ENCODE peak calls at places on chromosomes 12 and 14, in six cellular contexts. One of them, this sample, is unnamed.

GRCh38 chr14:54762296-54762695 is 140.3 kb downstream of the GCH1 start:
- DNase-seq in brain microvascular endothelial cell: peak
- DNase-seq in ACHN: no peak
- DNase-seq in non-pigmented ciliary epithelial cell: peak
- DNase-seq in mammary epithelial cell: no peak
- DNase-seq in RKO: no peak
- DNase-seq in this sample: no peak

GRCh38 chr14:54703724-54704123 is 136.8 kb downstream of the SAMD4A start:
- DNase-seq in brain microvascular endothelial cell: no peak
- DNase-seq in ACHN: no peak
- DNase-seq in mammary epithelial cell: no peak
- DNase-seq in RKO: no peak
- DNase-seq in non-pigmented ciliary epithelial cell: no peak
- DNase-seq in this sample: no peak

GRCh38 chr12:59650594-59651229 is 54.9 kb downstream of the SLC16A7 start:
- DNase-seq in non-pigmented ciliary epithelial cell: no peak
- DNase-seq in RKO: peak
- DNase-seq in brain microvascular endothelial cell: no peak
- DNase-seq in mammary epithelial cell: no peak
- DNase-seq in ACHN: peak
- DNase-seq in this sample: no peak

GRCh38 chr14:102969901-102970300 is 47.4 kb downstream of the AMN start:
- DNase-seq in RKO: no peak
- DNase-seq in ACHN: no peak
- DNase-seq in mammary epithelial cell: no peak
- DNase-seq in non-pigmented ciliary epithelial cell: no peak
- DNase-seq in brain microvascular endothelial cell: no peak
- DNase-seq in this sample: no peak

GRCh38 chr12:7588703-7589329 is 76.9 kb downstream of the APOBEC1 start:
- DNase-seq in RKO: peak
- DNase-seq in mammary epithelial cell: peak
- DNase-seq in non-pigmented ciliary epithelial cell: peak
- DNase-seq in brain microvascular endothelial cell: peak
- DNase-seq in ACHN: peak
- DNase-seq in this sample: peak

GRCh38 chr14:101623077-101623372 is 61.7 kb downstream of the DIO3 start:
- DNase-seq in non-pigmented ciliary epithelial cell: no peak
- DNase-seq in mammary epithelial cell: no peak
- DNase-seq in RKO: no peak
- DNase-seq in brain microvascular endothelial cell: no peak
- DNase-seq in ACHN: no peak
- DNase-seq in this sample: no peak

GRCh38 chr12:131103614-131104463 is 150.1 kb downstream of the ADGRD1 start:
- DNase-seq in mammary epithelial cell: no peak
- DNase-seq in brain microvascular endothelial cell: no peak
- DNase-seq in RKO: no peak
- DNase-seq in non-pigmented ciliary epithelial cell: no peak
- DNase-seq in ACHN: no peak
- DNase-seq in this sample: no peak

GRCh38 chr12:116040412-116040811 is 237.1 kb downstream of the MED13L start:
- DNase-seq in RKO: no peak
- DNase-seq in ACHN: no peak
- DNase-seq in mammary epithelial cell: no peak
- DNase-seq in non-pigmented ciliary epithelial cell: no peak
- DNase-seq in brain microvascular endothelial cell: no peak
- DNase-seq in this sample: no peak

GRCh38 chr12:5173511-5174011 is 129.9 kb downstream of the KCNA5 start:
- DNase-seq in RKO: no peak
- DNase-seq in ACHN: no peak
- DNase-seq in mammary epithelial cell: no peak
- DNase-seq in non-pigmented ciliary epithelial cell: no peak
- DNase-seq in brain microvascular endothelial cell: no peak
- DNase-seq in this sample: no peak

GRCh38 chr12:72296389-72296788 is 24.2 kb downstream of the TRHDE start:
- DNase-seq in non-pigmented ciliary epithelial cell: no peak
- DNase-seq in RKO: peak
- DNase-seq in mammary epithelial cell: peak
- DNase-seq in brain microvascular endothelial cell: peak
- DNase-seq in ACHN: peak
- DNase-seq in this sample: no peak

GRCh38 chr12:13128291-13129000 is 25.0 kb upstream of the GSG1 start:
- DNase-seq in ACHN: no peak
- DNase-seq in brain microvascular endothelial cell: no peak
- DNase-seq in mammary epithelial cell: no peak
- DNase-seq in RKO: no peak
- DNase-seq in non-pigmented ciliary epithelial cell: no peak
- DNase-seq in this sample: no peak

GRCh38 chr14:64478634-64479250 is 13.4 kb downstream of the AKAP5 start:
- DNase-seq in mammary epithelial cell: peak
- DNase-seq in brain microvascular endothelial cell: peak
- DNase-seq in non-pigmented ciliary epithelial cell: no peak
- DNase-seq in RKO: peak
- DNase-seq in ACHN: peak
- DNase-seq in this sample: peak

GRCh38 chr14:84036863-84037262 is 1493.1 kb upstream of the FLRT2 start:
- DNase-seq in non-pigmented ciliary epithelial cell: peak
- DNase-seq in brain microvascular endothelial cell: peak
- DNase-seq in RKO: no peak
- DNase-seq in ACHN: no peak
- DNase-seq in mammary epithelial cell: peak
- DNase-seq in this sample: no peak

GRCh38 chr12:57016348-57016747 is at the start of gene TAC3:
- DNase-seq in brain microvascular endothelial cell: no peak
- DNase-seq in mammary epithelial cell: no peak
- DNase-seq in non-pigmented ciliary epithelial cell: no peak
- DNase-seq in ACHN: no peak
- DNase-seq in RKO: no peak
- DNase-seq in this sample: no peak